ENCODE peak calls at places on chromosomes 1 and 21, in eight cellular contexts. G, M, O, P, U, K, R and V are unnamed samples. For H3K36me3, the result is how much of the 10 kb centered on the place peaks cover.

GRCh38 chr1:39129514-39129913 is 75.0 kb upstream of the MACF1 start:
- DNase-seq in U (no peak), P (no peak), M (no peak), O (no peak), G (no peak), R (no peak), K (peak), V (no peak)

GRCh38 chr1:186183970-186184628 is 191.0 kb downstream of the TPR start:
- DNase-seq in M (no peak), O (no peak), K (peak), P (no peak), U (no peak), G (no peak), R (no peak), V (no peak)

GRCh38 chr1:182279724-182280506 is 111.7 kb downstream of the GLUL start:
- DNase-seq in P (no peak), K (no peak), O (peak), U (no peak), G (no peak), M (no peak), R (no peak), V (peak)

GRCh38 chr1:113859478-113860175 is 11.9 kb downstream of the PTPN22 start:
- DNase-seq in O (no peak), U (no peak), G (no peak), M (no peak), K (no peak), P (no peak), R (no peak), V (no peak)

GRCh38 chr1:70034403-70034802 is 171.0 kb downstream of the LRRC40 start:
- DNase-seq in U (peak), G (no peak), O (no peak), P (peak), K (peak), M (no peak), R (no peak), V (peak)

GRCh38 chr1:243742814-243743213 is 107.2 kb downstream of the AKT3 start:
- DNase-seq in P (no peak), R (no peak), U (peak), G (no peak), O (no peak), K (peak), M (no peak), V (no peak)

GRCh38 chr1:51070011-51070410 is 32.0 kb upstream of the C1orf185 start:
- DNase-seq in O (no peak), M (no peak), R (no peak), K (no peak), P (peak), U (no peak), G (no peak), V (no peak)

GRCh38 chr1:179129702-179130473 is 48.0 kb downstream of the TOR3A start:
- DNase-seq in R (no peak), U (no peak), G (no peak), K (peak), P (no peak), M (no peak), O (no peak), V (no peak)

GRCh38 chr1:184021666-184022198 is 15.8 kb downstream of the COLGALT2 start:
- DNase-seq in R (no peak), U (no peak), K (no peak), P (no peak), G (no peak), M (no peak), O (no peak), V (no peak)

GRCh38 chr1:101995984-101996731 is 568 bp downstream of the OLFM3 start:
- DNase-seq in G (no peak), P (no peak), U (no peak), K (no peak), M (no peak), O (no peak), R (no peak), V (peak)

GRCh38 chr1:175394739-175395138 is 202.2 kb upstream of the KIAA0040 start:
- DNase-seq in G (no peak), M (no peak), K (no peak), O (no peak), U (no peak), R (peak), P (no peak), V (no peak)

GRCh38 chr1:185520188-185520935 is 203.3 kb upstream of the IVNS1ABP start:
- DNase-seq in K (no peak), G (no peak), U (peak), R (no peak), P (no peak), M (no peak), O (no peak), V (no peak)

GRCh38 chr1:18009061-18009728 is 98.4 kb upstream of the IGSF21 start:
- DNase-seq in R (no peak), G (peak), O (no peak), M (no peak), U (no peak), K (no peak), P (no peak), V (peak)

GRCh38 chr21:34936299-34936698 is 112.8 kb downstream of the RUNX1 start:
- DNase-seq in O (no peak), M (no peak), G (no peak), U (no peak), P (no peak), K (no peak), R (no peak), V (no peak)

GRCh38 chr1:202199141-202199889 is 5.7 kb downstream of the LGR6 start:
- DNase-seq in K (no peak), U (no peak), G (no peak), M (peak), O (no peak), P (no peak), R (no peak), V (no peak)

GRCh38 chr1:202085682-202086373 is 36.9 kb upstream of the GPR37L1 start:
- DNase-seq in R (no peak), K (peak), P (no peak), G (no peak), U (no peak), M (peak), O (no peak), V (peak)

GRCh38 chr1:15837931-15838330 is 9.6 kb upstream of the SPEN start:
- DNase-seq in R (no peak), O (no peak), G (peak), K (no peak), P (no peak), M (no peak), U (no peak), V (no peak)

GRCh38 chr1:247113733-247114271 is 9.6 kb upstream of the ZNF669 start:
- DNase-seq in K (no peak), R (no peak), M (no peak), G (no peak), U (no peak), P (no peak), O (no peak), V (no peak)

GRCh38 chr1:162020145-162020544 is 3.5 kb downstream of the OLFML2B start:
- DNase-seq in M (no peak), G (no peak), R (no peak), K (peak), P (no peak), O (no peak), U (peak), V (no peak)

GRCh38 chr1:42211224-42211623 is 46.7 kb upstream of the GUCA2A start:
- DNase-seq in U (peak), M (no peak), K (peak), R (no peak), G (no peak), O (no peak), P (no peak), V (no peak)

GRCh38 chr1:65825736-65826135 is 33.0 kb downstream of the PDE4B start:
- DNase-seq in U (no peak), O (no peak), M (no peak), R (no peak), P (no peak), G (no peak), K (peak), V (no peak)

GRCh38 chr1:41238311-41239094 is 3.6 kb downstream of the SCMH1 start:
- DNase-seq in G (no peak), O (no peak), M (no peak), K (peak), P (no peak), R (no peak), U (no peak), V (no peak)

GRCh38 chr1:38735651-38736161 is 123.9 kb downstream of the RRAGC start:
- DNase-seq in R (no peak), K (peak), M (no peak), G (no peak), U (peak), P (no peak), O (no peak), V (no peak)

GRCh38 chr21:27564684-27565280 is 597.9 kb upstream of the ADAMTS5 start:
- DNase-seq in G (no peak), K (peak), M (peak), O (peak), P (peak), U (peak), R (peak), V (peak)

GRCh38 chr1:45411510-45411899 is 71.3 kb upstream of the MUTYH start:
- DNase-seq in K (no peak), P (no peak), G (no peak), R (no peak), O (no peak), U (no peak), M (no peak), V (peak)

GRCh38 chr1:202880062-202880461 is 8.9 kb downstream of the RABIF start:
- DNase-seq in G (no peak), P (no peak), O (no peak), U (no peak), K (no peak), R (no peak), M (peak), V (no peak)

GRCh38 chr1:241837901-241838300 is 10.1 kb upstream of the EXO1 start:
- DNase-seq in O (no peak), R (no peak), P (no peak), U (peak), M (no peak), G (no peak), K (peak), V (no peak)

GRCh38 chr1:115107501-115108260 is 18.4 kb upstream of the TSPAN2 start:
- DNase-seq in M (no peak), G (no peak), K (peak), U (no peak), O (no peak), P (no peak), R (no peak), V (no peak)

GRCh38 chr1:205729945-205730610 is 19.9 kb downstream of the NUCKS1 start:
- DNase-seq in R (no peak), M (no peak), G (no peak), O (no peak), P (no peak), U (no peak), K (no peak), V (no peak)
- H3K36me3 ChIP-seq in R (under half), M (under half), G (under half), O (under half), P (under half), U (under half), K (under half), V (under half)

GRCh38 chr21:46095814-46096595 is 1.9 kb upstream of the COL6A2 start:
- DNase-seq in M (no peak), O (no peak), P (no peak), G (peak), R (no peak), K (no peak), U (no peak), V (peak)

GRCh38 chr21:46098303-46099141 is 610 bp downstream of the COL6A2 start:
- DNase-seq in O (peak), K (no peak), P (no peak), M (peak), R (no peak), G (peak), U (no peak), V (peak)

GRCh38 chr21:46097826-46098286 is at the start of gene COL6A2:
- DNase-seq in K (peak), M (peak), O (peak), G (peak), U (peak), P (no peak), R (peak), V (peak)

GRCh38 chr21:46096596-46096981 is 1.3 kb upstream of the COL6A2 start:
- DNase-seq in G (no peak), M (no peak), O (peak), P (no peak), R (no peak), U (no peak), K (no peak), V (peak)

DNA sequence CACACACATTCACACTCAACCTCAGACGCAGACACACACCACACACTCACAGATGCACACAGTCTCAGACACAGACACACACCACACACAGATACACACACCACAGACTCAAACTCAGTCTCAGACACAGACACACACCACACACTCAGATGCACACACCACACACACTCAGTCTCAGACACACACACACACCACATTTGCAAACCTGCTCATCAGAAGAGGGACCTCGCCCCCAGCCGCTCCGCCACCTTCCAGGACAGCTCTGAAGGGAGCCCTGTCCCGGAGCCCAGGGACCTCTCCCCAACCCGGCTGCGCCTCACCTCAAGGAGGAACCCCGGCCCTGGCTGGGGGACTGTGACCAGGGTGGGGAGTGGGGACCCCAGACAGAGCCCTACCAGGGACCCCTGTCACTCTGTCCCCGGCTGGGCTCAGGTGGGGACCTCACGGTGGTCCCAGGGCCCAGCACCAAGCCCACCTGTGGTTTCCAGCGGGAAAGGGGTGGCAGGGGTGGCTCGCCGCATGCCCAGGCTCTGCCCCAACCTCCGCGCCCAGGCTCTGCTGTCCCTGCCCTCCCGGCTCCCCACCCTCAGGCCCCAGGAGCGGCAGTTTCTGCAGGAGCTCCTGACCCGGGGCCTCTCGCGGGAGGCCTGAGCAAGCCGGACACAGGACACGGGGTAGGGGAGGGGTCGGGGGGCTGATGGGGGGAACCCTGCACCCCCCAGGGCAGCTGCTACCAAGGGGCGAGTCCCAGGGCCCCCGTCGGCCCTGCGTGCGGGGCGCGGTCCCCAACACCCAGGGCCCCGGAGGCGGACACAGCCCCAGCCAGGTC is 701 bp upstream of the COL6A2 start:
- DNase-seq in G (peak), R (no peak), U (no peak), M (peak), P (no peak), O (peak), K (peak), V (peak)
- H3K4me3 ChIP-seq in G (peak), R (peak), U (peak), M (peak), P (peak), O (peak), K (peak), V (peak)

GRCh38 chr1:225824522-225824921 is 14.6 kb downstream of the EPHX1 start:
- DNase-seq in P (no peak), K (no peak), R (no peak), M (no peak), U (no peak), O (no peak), G (no peak), V (peak)
- H3K36me3 ChIP-seq in P (under half), K (under half), R (under half), M (under half), U (under half), O (under half), G (under half), V (under half)

GRCh38 chr1:26318338-26319064 is 743 bp downstream of the CD52 start:
- DNase-seq in M (peak), O (no peak), U (no peak), P (no peak), R (no peak), G (peak), K (no peak), V (peak)
- H3K4me3 ChIP-seq in M (peak), O (no peak), U (no peak), P (no peak), R (no peak), G (peak), K (no peak), V (no peak)

GRCh38 chr1:11825131-11825530 is 19.1 kb downstream of the CLCN6 start:
- DNase-seq in R (no peak), U (no peak), K (no peak), P (no peak), G (peak), O (no peak), M (no peak), V (no peak)
- H3K36me3 ChIP-seq in R (under half), U (under half), K (under half), P (under half), G (half or more), O (under half), M (under half), V (under half)

GRCh38 chr1:35708179-35708891 is 10.3 kb downstream of the C1orf216 start:
- DNase-seq in G (no peak), R (no peak), M (no peak), O (no peak), K (no peak), U (no peak), P (no peak), V (peak)
- H3K4me3 ChIP-seq in G (peak), R (peak), M (peak), O (peak), K (peak), U (peak), P (peak), V (peak)

GRCh38 chr1:223771814-223772770 is 59.8 kb downstream of the CAPN2 start:
- DNase-seq in U (peak), P (peak), K (peak), G (no peak), O (no peak), R (no peak), M (no peak), V (no peak)
- H3K36me3 ChIP-seq in U (half or more), P (under half), K (under half), G (half or more), O (under half), R (under half), M (half or more), V (under half)

DNA sequence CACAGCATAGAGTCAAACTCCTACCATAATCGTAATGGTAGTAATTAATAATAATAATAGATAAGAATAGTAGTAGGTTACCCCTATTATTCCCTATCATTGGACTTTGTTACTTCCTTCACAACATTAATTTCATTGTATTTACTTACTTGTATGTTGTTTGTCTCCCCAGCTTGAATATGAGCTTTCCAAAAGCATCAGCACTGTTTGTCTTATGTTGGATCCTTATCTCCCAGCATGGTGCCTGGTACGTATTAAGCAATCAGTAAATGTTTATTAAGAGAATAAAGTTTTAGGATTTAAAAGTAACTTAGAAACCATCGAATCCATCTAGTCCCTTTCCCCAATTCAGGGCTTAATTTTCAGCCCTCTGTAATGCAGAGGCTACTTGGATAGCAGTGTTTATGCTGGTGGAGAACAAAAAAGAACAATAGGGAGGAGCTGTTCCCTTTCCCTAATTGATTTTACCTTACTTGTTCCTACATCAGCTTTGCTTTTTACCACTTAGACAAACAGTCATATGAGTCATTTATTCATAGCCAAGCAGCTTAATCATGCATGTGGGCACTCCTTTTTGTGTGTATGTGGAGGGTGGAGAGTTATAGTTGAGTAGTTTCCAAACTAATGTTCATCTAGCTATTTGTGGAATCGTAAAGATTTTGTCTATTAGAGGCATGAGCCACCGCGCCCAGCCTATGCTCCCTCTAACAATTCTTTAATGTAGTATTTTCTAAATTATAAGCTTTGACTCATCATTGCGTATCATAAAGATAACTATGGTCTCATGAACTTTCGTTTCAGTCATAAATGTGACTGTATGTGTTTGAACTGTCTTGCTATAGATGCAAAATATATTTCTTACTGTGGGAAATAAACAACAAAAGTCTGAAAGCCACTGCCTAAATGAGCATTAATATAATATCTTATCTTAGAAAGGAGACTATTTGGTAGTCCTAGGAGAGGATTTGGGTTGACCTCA is 20.9 kb upstream of the DR1 start:
- DNase-seq in R (no peak), O (no peak), P (peak), G (no peak), U (peak), M (no peak), K (peak), V (no peak)
- H3K4me3 ChIP-seq in R (no peak), O (no peak), P (no peak), G (no peak), U (no peak), M (no peak), K (no peak), V (no peak)

DNA sequence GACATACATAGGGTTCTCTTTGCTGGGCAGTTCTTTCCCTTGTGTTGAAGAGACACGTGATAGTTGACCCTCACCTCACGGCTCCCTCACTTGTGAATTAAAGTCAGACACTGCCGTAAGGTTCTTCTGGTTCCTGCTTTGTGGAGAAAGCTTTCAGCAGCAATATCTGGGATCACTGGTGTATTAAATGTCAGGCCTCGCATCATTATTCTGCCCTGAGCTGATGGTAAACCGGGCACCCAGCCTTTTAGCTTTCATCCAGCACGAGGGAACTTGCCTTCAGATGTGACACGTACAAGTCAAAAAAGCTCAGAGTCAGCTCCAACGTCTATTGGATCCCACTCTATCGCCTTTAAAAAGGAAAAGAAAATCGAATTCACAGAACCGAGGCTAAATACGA is 52.9 kb upstream of the HNRNPU start:
- DNase-seq in O (no peak), M (no peak), G (no peak), U (no peak), K (no peak), P (no peak), R (no peak), V (no peak)
- H3K36me3 ChIP-seq in O (under half), M (under half), G (under half), U (under half), K (under half), P (under half), R (under half), V (under half)

GRCh38 chr1:205677152-205677551 is 3.2 kb downstream of the SLC45A3 start:
- DNase-seq in P (no peak), M (no peak), U (no peak), R (no peak), O (no peak), G (no peak), K (no peak), V (no peak)

GRCh38 chr1:205676597-205676996 is 3.7 kb downstream of the SLC45A3 start:
- DNase-seq in P (no peak), G (no peak), O (no peak), R (no peak), K (no peak), M (no peak), U (no peak), V (no peak)

GRCh38 chr1:205678286-205679111 is 1.8 kb downstream of the SLC45A3 start:
- DNase-seq in M (no peak), K (peak), P (no peak), U (peak), R (no peak), O (no peak), G (no peak), V (peak)

GRCh38 chr1:205680073-205680851 is at the start of gene SLC45A3:
- DNase-seq in R (no peak), M (peak), P (no peak), U (no peak), K (no peak), G (peak), O (peak), V (peak)

GRCh38 chr1:205681364-205681763 is 1.1 kb upstream of the SLC45A3 start:
- DNase-seq in U (no peak), P (no peak), R (no peak), G (no peak), O (no peak), M (no peak), K (no peak), V (no peak)
- H3K4me3 ChIP-seq in U (no peak), P (no peak), R (no peak), G (no peak), O (no peak), M (no peak), K (no peak), V (no peak)